ENCODE peak calls at places on chromosome 1, in ten cellular contexts. R is NCI-H2081; X is astrocyte of the cerebellum; Q is hippocampal formation; I is stimulated activated CD4-positive, alpha-beta T cell treated with anti-CD3 and anti-CD28 coated beads, Interleukin-2, amount 100 ng/mL, for 24 hours; F is fibroblast of pulmonary artery; S is NCI-H146; E is NCI-H1694; B is Panc1; U is stimulated activated CD8-positive, alpha-beta memory T cell treated with anti-CD3 and anti-CD28 coated beads, Interleukin-7, amount 100 ng/mL, for 1 hour. W is an unnamed sample.

GRCh38 chr1:164771001-164771550 is 212.1 kb downstream of the PBX1 start:
- DNase-seq in F (no peak), R (no peak), E (no peak), B (no peak), I (no peak), X (no peak), S (no peak), Q (no peak), U (no peak), W (no peak)

GRCh38 chr1:100423832-100424337 is 71.6 kb downstream of the CDC14A start:
- DNase-seq in S (no peak), E (no peak), Q (no peak), F (no peak), U (no peak), R (no peak), I (no peak), B (no peak), X (no peak), W (no peak)

GRCh38 chr1:22536506-22536905 is 26.8 kb upstream of the EPHA8 start:
- DNase-seq in Q (no peak), F (peak), I (no peak), S (no peak), X (no peak), R (no peak), E (no peak), U (no peak), B (no peak), W (no peak)

GRCh38 chr1:169138866-169139670 is 32.6 kb downstream of the ATP1B1 start:
- DNase-seq in Q (no peak), S (no peak), F (no peak), U (no peak), X (no peak), B (no peak), E (no peak), I (no peak), R (no peak), W (no peak)

GRCh38 chr1:246971322-246971721 is 36.5 kb downstream of the ZNF695 start:
- DNase-seq in R (no peak), I (peak), E (peak), X (no peak), U (peak), F (peak), S (peak), B (peak), Q (peak), W (peak)

GRCh38 chr1:67675800-67676199 is 9.2 kb upstream of the GADD45A start:
- DNase-seq in S (no peak), B (no peak), X (no peak), U (no peak), E (no peak), R (no peak), F (no peak), I (no peak), Q (no peak), W (peak)

GRCh38 chr1:6260961-6261614 is at the start of gene GPR153:
- DNase-seq in S (peak), R (no peak), U (no peak), Q (no peak), B (no peak), F (peak), X (no peak), E (no peak), I (peak), W (peak)

GRCh38 chr1:242489545-242489944 is 35.0 kb downstream of the PLD5 start:
- DNase-seq in U (no peak), B (no peak), E (no peak), X (no peak), S (no peak), F (no peak), I (no peak), R (no peak), Q (no peak), W (no peak)

GRCh38 chr1:114093624-114094302 is 59.9 kb downstream of the SYT6 start:
- DNase-seq in Q (no peak), R (no peak), I (no peak), F (peak), E (no peak), X (peak), U (no peak), B (no peak), S (no peak), W (peak)

GRCh38 chr1:230632273-230632873 is 9.9 kb upstream of the COG2 start:
- DNase-seq in X (no peak), I (no peak), E (peak), U (no peak), F (peak), Q (peak), B (peak), R (peak), S (peak), W (peak)

GRCh38 chr1:55503663-55504305 is 288.6 kb upstream of the USP24 start:
- DNase-seq in E (no peak), U (no peak), B (no peak), R (no peak), Q (no peak), I (no peak), F (peak), S (no peak), X (no peak), W (peak)

GRCh38 chr1:209383907-209384709 is 199.4 kb upstream of the CAMK1G start:
- DNase-seq in S (peak), E (no peak), U (no peak), X (no peak), Q (no peak), B (no peak), F (no peak), R (no peak), I (no peak), W (no peak)

GRCh38 chr1:36384542-36385409 is 948 bp downstream of the STK40 start:
- DNase-seq in Q (no peak), F (peak), S (peak), R (peak), B (no peak), E (no peak), I (peak), U (no peak), X (no peak), W (peak)

W was measured in fibroblast of villous mesenchyme.